ENCODE peak calls at places on chromosomes 3 and 15, in eight cellular contexts. Q is WTC11; D is lower lobe of right lung; Y is epithelial cell of esophagus; R is CD8-positive, alpha-beta T cell; A is tibial artery; B is lower leg skin; M is GM23338. H is an unnamed sample.

GRCh38 chr3:14418670-14419250 is 16.4 kb downstream of the SLC6A6 start:
- DNase-seq in Q (peak), D (peak), Y (no peak), R (no peak), A (peak), B (no peak), M (peak), H (no peak)

GRCh38 chr3:172391592-172392302 is 56.5 kb downstream of the GHSR start:
- DNase-seq in Q (no peak), D (no peak), Y (peak), R (no peak), A (no peak), B (no peak), M (no peak), H (no peak)

GRCh38 chr3:153818338-153818737 is 302.9 kb upstream of the ARHGEF26 start:
- DNase-seq in Q (no peak), D (no peak), Y (no peak), R (no peak), A (no peak), B (no peak), M (no peak), H (no peak)

GRCh38 chr3:111801697-111802655 is 57.1 kb upstream of the PHLDB2 start:
- DNase-seq in Q (no peak), D (no peak), Y (peak), R (no peak), A (no peak), B (peak), M (no peak), H (no peak)

GRCh38 chr3:138694287-138695007 is 85.9 kb downstream of the FAIM start:
- DNase-seq in Q (no peak), D (no peak), Y (peak), R (no peak), A (no peak), B (no peak), M (no peak), H (no peak)

GRCh38 chr3:114436182-114436581 is 142.4 kb downstream of the TIGIT start:
- DNase-seq in Q (no peak), D (no peak), Y (no peak), R (no peak), A (no peak), B (no peak), M (no peak), H (no peak)

GRCh38 chr3:97917813-97918536 is 54.3 kb downstream of the RIOX2 start:
- DNase-seq in Q (no peak), D (no peak), Y (peak), R (no peak), A (no peak), B (no peak), M (no peak), H (no peak)

GRCh38 chr3:125357032-125357658 is 18.0 kb downstream of the ZNF148 start:
- DNase-seq in Q (peak), D (peak), Y (peak), R (peak), A (peak), B (no peak), M (peak), H (no peak)

GRCh38 chr15:91420689-91421088 is 320.6 kb downstream of the SV2B start:
- DNase-seq in Q (no peak), D (no peak), Y (no peak), R (no peak), A (no peak), B (no peak), M (no peak), H (no peak)

GRCh38 chr3:81743096-81744025 is 18.1 kb downstream of the GBE1 start:
- DNase-seq in Q (no peak), D (no peak), Y (peak), R (no peak), A (peak), B (peak), M (peak), H (no peak)

GRCh38 chr3:158791259-158791920 is 10.5 kb upstream of the MFSD1 start:
- DNase-seq in Q (no peak), D (no peak), Y (peak), R (peak), A (no peak), B (no peak), M (peak), H (no peak)

GRCh38 chr3:150885535-150885934 is 19.7 kb downstream of the MINDY4B start:
- DNase-seq in Q (no peak), D (no peak), Y (no peak), R (no peak), A (no peak), B (no peak), M (no peak), H (no peak)

GRCh38 chr15:75389791-75390382 is 21.5 kb upstream of the MAN2C1 start:
- DNase-seq in Q (no peak), D (no peak), Y (no peak), R (no peak), A (no peak), B (no peak), M (no peak), H (no peak)

GRCh38 chr15:95990833-95991232 is 339.7 kb upstream of the NR2F2 start:
- DNase-seq in Q (no peak), D (no peak), Y (no peak), R (no peak), A (no peak), B (no peak), M (no peak), H (no peak)

GRCh38 chr3:101303836-101304235 is 16.5 kb downstream of the IMPG2 start:
- DNase-seq in Q (no peak), D (no peak), Y (peak), R (no peak), A (no peak), B (no peak), M (no peak), H (no peak)

GRCh38 chr15:42138968-42139386 is 17.5 kb downstream of the PLA2G4F start:
- DNase-seq in Q (no peak), D (no peak), Y (no peak), R (no peak), A (no peak), B (no peak), M (no peak), H (peak)

GRCh38 chr3:10594915-10595314 is 89.5 kb upstream of the ATP2B2 start:
- DNase-seq in Q (peak), D (no peak), Y (peak), R (peak), A (no peak), B (no peak), M (peak), H (no peak)

GRCh38 chr3:132038198-132038825 is 3.5 kb upstream of the CPNE4 start:
- DNase-seq in Q (no peak), D (no peak), Y (peak), R (no peak), A (no peak), B (no peak), M (peak), H (no peak)

GRCh38 chr3:16484216-16484615 is 29.3 kb downstream of the RFTN1 start:
- DNase-seq in Q (no peak), D (no peak), Y (no peak), R (no peak), A (no peak), B (no peak), M (no peak), H (no peak)

GRCh38 chr3:173584093-173584833 is 186.7 kb downstream of the NLGN1 start:
- DNase-seq in Q (peak), D (no peak), Y (peak), R (no peak), A (no peak), B (no peak), M (peak), H (no peak)

GRCh38 chr15:99154271-99154670 is 49.4 kb downstream of the SYNM start:
- DNase-seq in Q (no peak), D (no peak), Y (no peak), R (no peak), A (no peak), B (no peak), M (no peak), H (no peak)

GRCh38 chr15:32919749-32920414 is 202.1 kb downstream of the GREM1 start:
- DNase-seq in Q (no peak), D (no peak), Y (no peak), R (no peak), A (no peak), B (no peak), M (no peak), H (no peak)

GRCh38 chr15:66593219-66593780 is 27.5 kb upstream of the LCTL start:
- DNase-seq in Q (no peak), D (peak), Y (no peak), R (no peak), A (no peak), B (no peak), M (no peak), H (no peak)

GRCh38 chr3:131608741-131609140 is 106.0 kb upstream of the MRPL3 start:
- DNase-seq in Q (no peak), D (no peak), Y (no peak), R (no peak), A (no peak), B (no peak), M (no peak), H (no peak)

GRCh38 chr15:59401810-59402569 is 29.3 kb upstream of the MYO1E start:
- DNase-seq in Q (no peak), D (no peak), Y (no peak), R (no peak), A (no peak), B (no peak), M (peak), H (no peak)

GRCh38 chr3:50194903-50195500 is 3.6 kb downstream of the GNAT1 start:
- DNase-seq in Q (peak), D (no peak), Y (no peak), R (peak), A (no peak), B (no peak), M (peak), H (no peak)

GRCh38 chr3:187773233-187773962 is 28.1 kb upstream of the BCL6 start:
- DNase-seq in Q (no peak), D (no peak), Y (no peak), R (no peak), A (no peak), B (no peak), M (no peak), H (no peak)

GRCh38 chr15:51658664-51659063 is 22.6 kb upstream of the SCG3 start:
- DNase-seq in Q (no peak), D (no peak), Y (no peak), R (no peak), A (no peak), B (no peak), M (peak), H (no peak)

GRCh38 chr3:192917508-192918274 is at the start of gene MB21D2:
- DNase-seq in Q (peak), D (peak), Y (peak), R (peak), A (peak), B (peak), M (peak), H (peak)
- TF ChIP-seq CTCF in Q (no peak), D (no peak), Y (no peak), R (no peak), A (no peak), B (no peak), M (no peak), H (no peak)

GRCh38 chr15:44199393-44199792 is 4.3 kb upstream of the FRMD5 start:
- DNase-seq in Q (no peak), D (no peak), Y (peak), R (no peak), A (no peak), B (no peak), M (no peak), H (no peak)

GRCh38 chr15:44193651-44194396 is 1.2 kb downstream of the FRMD5 start:
- DNase-seq in Q (peak), D (no peak), Y (peak), R (no peak), A (no peak), B (no peak), M (peak), H (no peak)

GRCh38 chr15:44188810-44189209 is 6.3 kb downstream of the FRMD5 start:
- DNase-seq in Q (no peak), D (no peak), Y (no peak), R (no peak), A (no peak), B (no peak), M (no peak), H (no peak)

GRCh38 chr15:44195151-44195740 is at the start of gene FRMD5:
- DNase-seq in Q (peak), D (peak), Y (peak), R (peak), A (peak), B (peak), M (peak), H (peak)

DNA sequence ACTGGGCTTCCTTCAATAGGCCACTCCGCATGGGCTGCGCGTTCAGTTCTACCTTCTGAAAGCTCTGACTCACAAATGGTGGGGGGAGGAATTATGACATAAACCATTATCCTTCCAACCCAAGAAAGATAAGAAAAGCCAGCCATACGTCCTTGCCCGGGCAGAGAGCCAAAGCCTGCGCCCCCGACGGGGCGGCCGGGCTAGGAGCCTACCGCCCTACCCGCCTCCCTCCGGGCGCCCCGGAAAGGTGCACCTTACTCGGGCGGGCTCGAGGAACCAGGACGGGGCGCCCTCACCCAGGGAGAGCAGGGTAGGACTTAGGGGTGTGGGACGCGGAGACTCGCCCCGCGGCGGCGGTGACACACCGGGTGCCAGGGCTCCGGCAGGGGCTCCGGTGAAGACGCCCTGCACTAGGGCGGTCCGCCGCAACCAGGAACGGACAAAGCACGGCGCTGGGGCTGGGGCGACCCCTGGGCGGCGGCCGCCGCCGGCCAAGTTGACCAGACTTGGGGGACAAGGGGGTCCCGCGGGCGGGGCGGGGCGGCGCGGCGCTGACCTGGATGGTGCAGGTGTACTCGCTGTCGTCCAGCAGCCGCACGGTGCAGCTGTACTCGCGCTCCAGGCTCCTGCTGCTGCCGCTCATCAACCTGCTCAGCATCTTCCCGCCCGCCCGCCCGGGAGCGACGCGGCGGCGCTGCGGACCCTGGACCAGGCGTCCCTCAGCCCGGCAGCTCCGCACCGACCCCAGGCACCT is 497 bp downstream of the FRMD5 start:
- DNase-seq in Q (no peak), D (peak), Y (peak), R (peak), A (no peak), B (no peak), M (no peak), H (no peak)
- TF ChIP-seq CTCF in Q (no peak), D (no peak), Y (no peak), R (no peak), A (no peak), B (no peak), M (no peak), H (no peak)

GRCh38 chr3:184289426-184289938 is 9.6 kb upstream of the PSMD2 start:
- DNase-seq in Q (peak), D (peak), Y (peak), R (peak), A (no peak), B (no peak), M (peak), H (no peak)
- TF ChIP-seq CTCF in Q (peak), D (peak), Y (peak), R (peak), A (no peak), B (no peak), M (peak), H (peak)

GRCh38 chr15:48520376-48521155 is 124.9 kb downstream of the FBN1 start:
- DNase-seq in Q (peak), D (no peak), Y (peak), R (no peak), A (no peak), B (no peak), M (peak), H (no peak)
- TF ChIP-seq CTCF in Q (no peak), D (no peak), Y (no peak), R (no peak), A (no peak), B (no peak), M (peak), H (no peak)